ENCODE peak calls at places on chromosome 20, in nine cellular contexts. B is IMR-90, I is BE2C, Y is PC-3, D is BJ, F is psoas muscle, A is K562, H is brain microvascular endothelial cell, S is ovary. J is an unnamed sample. For H3K27me3, the result is how much of the 10 kb centered on the place peaks cover.

GRCh38 chr20:45358282-45359068 is 4.5 kb upstream of the SYS1 start:
- DNase-seq in D (peak), B (peak), Y (no peak), I (no peak), H (peak), F (peak), S (peak), A (peak), J (no peak)

GRCh38 chr20:53677447-53678314 is 84.0 kb upstream of the ZNF217 start:
- DNase-seq in H (no peak), D (no peak), S (no peak), Y (no peak), F (no peak), B (peak), I (peak), A (peak), J (peak)

GRCh38 chr20:2751868-2752630 is 48.4 kb downstream of the CPXM1 start:
- DNase-seq in A (peak), H (no peak), S (peak), Y (peak), I (no peak), F (no peak), D (no peak), B (no peak), J (no peak)

GRCh38 chr20:36493013-36493800 is 48.1 kb upstream of the MYL9 start:
- DNase-seq in I (no peak), D (no peak), S (no peak), B (no peak), Y (peak), H (no peak), A (peak), F (no peak), J (peak)

GRCh38 chr20:10427060-10427692 is 6.8 kb downstream of the MKKS start:
- DNase-seq in B (peak), D (no peak), A (no peak), H (peak), F (peak), S (peak), Y (peak), I (peak), J (peak)

GRCh38 chr20:33812673-33813462 is 1.7 kb downstream of the CHMP4B start:
- DNase-seq in B (no peak), A (peak), Y (peak), F (no peak), H (no peak), I (no peak), S (no peak), D (no peak), J (no peak)

GRCh38 chr20:53691811-53692192 is 98.2 kb upstream of the ZNF217 start:
- DNase-seq in A (no peak), I (no peak), F (no peak), S (no peak), Y (no peak), D (no peak), H (no peak), B (no peak), J (no peak)

GRCh38 chr20:36460648-36461599 is 80.4 kb upstream of the MYL9 start:
- DNase-seq in H (peak), S (peak), F (peak), D (no peak), A (peak), I (peak), Y (peak), B (peak), J (peak)

GRCh38 chr20:13659288-13659687 is 20.6 kb upstream of the TASP1 start:
- DNase-seq in A (no peak), B (no peak), Y (no peak), H (no peak), I (no peak), D (no peak), F (no peak), S (no peak), J (no peak)

GRCh38 chr20:22217712-22218352 is 366.5 kb downstream of the FOXA2 start:
- DNase-seq in B (no peak), I (no peak), H (no peak), A (no peak), Y (no peak), F (peak), D (no peak), S (no peak), J (no peak)

GRCh38 chr20:36154696-36155628 is at the start of gene EPB41L1:
- DNase-seq in F (no peak), I (peak), Y (peak), S (no peak), H (no peak), D (no peak), A (no peak), B (no peak), J (peak)

GRCh38 chr20:23161244-23161875 is 75.2 kb upstream of the CD93 start:
- DNase-seq in S (no peak), F (no peak), Y (no peak), I (no peak), B (peak), D (no peak), H (peak), A (peak), J (no peak)

GRCh38 chr20:1087311-1087710 is 31.1 kb upstream of the PSMF1 start:
- DNase-seq in D (no peak), Y (no peak), B (no peak), S (no peak), F (no peak), H (no peak), I (no peak), A (no peak), J (peak)

GRCh38 chr20:764255-764654 is 4.0 kb downstream of the SLC52A3 start:
- DNase-seq in D (no peak), Y (no peak), A (no peak), H (no peak), F (no peak), S (no peak), B (no peak), I (no peak), J (no peak)

GRCh38 chr20:17909745-17910345 is 58.7 kb downstream of the SNX5 start:
- DNase-seq in D (no peak), H (no peak), F (no peak), S (no peak), I (no peak), B (no peak), Y (no peak), A (no peak), J (no peak)

GRCh38 chr20:49415664-49416044 is 66.8 kb downstream of the KCNB1 start:
- DNase-seq in S (no peak), D (no peak), H (no peak), Y (no peak), I (no peak), B (no peak), F (no peak), A (no peak), J (no peak)

GRCh38 chr20:992801-993535 is 9.1 kb downstream of the RSPO4 start:
- DNase-seq in D (no peak), Y (no peak), A (no peak), B (no peak), H (no peak), S (no peak), I (no peak), F (peak), J (no peak)

GRCh38 chr20:36149469-36149868 is 5.1 kb upstream of the EPB41L1 start:
- DNase-seq in H (no peak), I (no peak), F (peak), B (no peak), S (no peak), D (no peak), Y (no peak), A (no peak), J (no peak)

GRCh38 chr20:39381598-39381997 is 419.5 kb downstream of the DHX35 start:
- DNase-seq in D (no peak), I (no peak), F (no peak), A (no peak), B (no peak), H (no peak), S (no peak), Y (no peak), J (no peak)

GRCh38 chr20:33010133-33010504 is 2.6 kb downstream of the BPIFB2 start:
- DNase-seq in F (no peak), Y (no peak), I (no peak), D (no peak), B (no peak), A (no peak), S (no peak), H (no peak), J (no peak)

GRCh38 chr20:38833154-38833856 is 27.8 kb downstream of the PPP1R16B start:
- DNase-seq in S (no peak), B (no peak), A (no peak), Y (no peak), F (no peak), H (no peak), I (no peak), D (no peak), J (no peak)

GRCh38 chr20:22577515-22578220 is 6.7 kb downstream of the FOXA2 start:
- DNase-seq in H (no peak), A (no peak), D (no peak), Y (peak), S (no peak), B (no peak), I (no peak), F (no peak), J (no peak)

GRCh38 chr20:44616604-44616964 is 34.2 kb downstream of the PKIG start:
- DNase-seq in S (no peak), F (peak), I (no peak), D (no peak), H (no peak), A (peak), B (no peak), Y (no peak), J (no peak)

GRCh38 chr20:48538856-48539255 is 288.9 kb downstream of the PREX1 start:
- DNase-seq in H (no peak), F (no peak), I (no peak), D (no peak), S (no peak), B (no peak), Y (peak), A (no peak), J (no peak)

GRCh38 chr20:13183005-13183404 is 38.1 kb upstream of the ISM1 start:
- DNase-seq in B (no peak), A (no peak), S (no peak), H (no peak), Y (no peak), I (no peak), D (no peak), F (no peak), J (no peak)

GRCh38 chr20:45919951-45920794 is 8.2 kb upstream of the PLTP start:
- DNase-seq in F (peak), A (no peak), B (peak), D (no peak), S (peak), I (no peak), H (peak), Y (no peak), J (peak)

GRCh38 chr20:42635699-42636411 is 553.9 kb downstream of the PTPRT start:
- DNase-seq in A (no peak), S (no peak), I (no peak), Y (no peak), B (no peak), F (no peak), D (no peak), H (no peak), J (no peak)

GRCh38 chr20:54479138-54479906 is 3.9 kb downstream of the DOK5 start:
- DNase-seq in I (no peak), H (no peak), F (no peak), S (no peak), Y (peak), B (peak), A (no peak), D (no peak), J (no peak)

GRCh38 chr20:45545754-45546453 is 1.3 kb downstream of the EPPIN start:
- DNase-seq in Y (peak), F (no peak), S (no peak), I (no peak), D (no peak), H (peak), B (peak), A (peak), J (no peak)

GRCh38 chr20:47857994-47858557 is 72.8 kb upstream of the SULF2 start:
- DNase-seq in F (no peak), B (no peak), D (no peak), H (no peak), S (peak), A (no peak), Y (no peak), I (no peak), J (no peak)

GRCh38 chr20:37856932-37857660 is 45.8 kb upstream of the VSTM2L start:
- DNase-seq in F (no peak), D (peak), H (peak), S (no peak), Y (peak), B (peak), A (no peak), I (no peak), J (no peak)

GRCh38 chr20:56439784-56440291 is 27.8 kb downstream of the CASS4 start:
- DNase-seq in F (no peak), S (peak), D (peak), A (no peak), Y (no peak), I (no peak), H (peak), B (peak), J (no peak)

GRCh38 chr20:1330075-1330830 is 1.3 kb upstream of the SDCBP2 start:
- DNase-seq in B (no peak), H (no peak), I (no peak), Y (peak), A (no peak), F (peak), S (no peak), D (no peak), J (no peak)

GRCh38 chr20:45911486-45912343 is at the start of gene PLTP:
- DNase-seq in B (peak), I (peak), Y (peak), S (peak), H (peak), F (peak), A (no peak), D (no peak), J (peak)

GRCh38 chr20:1998715-1999114 is 4.9 kb upstream of the PDYN start:
- DNase-seq in H (no peak), A (no peak), I (no peak), B (no peak), F (no peak), Y (no peak), S (no peak), D (no peak), J (no peak)

DNA sequence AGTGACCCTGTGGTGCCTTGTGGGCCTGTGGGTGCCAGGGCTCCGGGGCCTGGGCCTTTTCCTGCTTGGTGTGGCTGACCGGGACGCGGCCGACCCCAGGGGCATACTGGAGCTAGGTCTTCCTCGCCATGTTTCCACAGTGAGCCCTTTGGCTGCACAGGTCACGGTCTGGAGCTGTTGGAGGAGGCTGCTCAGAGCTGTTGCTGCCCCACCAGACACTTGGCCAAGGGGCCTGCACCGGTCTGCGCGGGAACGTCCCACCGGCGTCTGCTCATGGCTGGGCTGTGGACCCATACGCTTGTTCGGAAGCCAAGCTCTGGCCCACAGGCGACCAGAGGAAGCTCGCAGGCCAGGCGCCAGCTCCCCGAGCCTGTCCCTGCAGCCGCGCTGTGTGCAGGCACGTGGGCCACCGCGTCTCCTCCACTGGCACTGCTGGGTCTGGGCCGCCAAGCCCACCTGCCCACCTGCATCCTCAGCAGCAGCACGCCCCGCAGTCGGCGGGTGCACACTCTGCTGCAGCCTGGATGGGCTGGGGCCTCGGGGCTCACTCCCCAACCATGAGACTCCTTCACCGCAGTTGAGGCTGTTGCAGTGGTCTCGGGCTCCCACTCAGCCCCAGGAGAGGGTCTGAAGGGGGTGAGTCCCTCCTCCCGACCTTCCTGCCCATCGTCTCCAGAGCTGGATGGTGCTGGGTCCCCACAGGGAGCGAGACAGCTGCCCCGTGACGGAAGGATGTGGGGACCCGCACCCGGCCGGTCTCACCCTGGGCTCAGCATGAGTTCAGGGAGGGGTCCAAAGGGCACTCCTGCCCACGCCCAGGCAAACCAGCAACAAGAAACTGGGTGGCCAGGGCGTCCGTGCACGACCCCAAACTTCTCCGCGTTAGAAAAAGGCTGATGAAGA is 15.5 kb upstream of the TCFL5 start:
- DNase-seq in S (peak), A (no peak), I (peak), F (peak), Y (no peak), B (no peak), D (no peak), H (peak), J (no peak)
- TF ChIP-seq CTCF in S (no peak), A (no peak), I (no peak), F (no peak), Y (no peak), B (no peak), D (no peak), H (no peak), J (no peak)

DNA sequence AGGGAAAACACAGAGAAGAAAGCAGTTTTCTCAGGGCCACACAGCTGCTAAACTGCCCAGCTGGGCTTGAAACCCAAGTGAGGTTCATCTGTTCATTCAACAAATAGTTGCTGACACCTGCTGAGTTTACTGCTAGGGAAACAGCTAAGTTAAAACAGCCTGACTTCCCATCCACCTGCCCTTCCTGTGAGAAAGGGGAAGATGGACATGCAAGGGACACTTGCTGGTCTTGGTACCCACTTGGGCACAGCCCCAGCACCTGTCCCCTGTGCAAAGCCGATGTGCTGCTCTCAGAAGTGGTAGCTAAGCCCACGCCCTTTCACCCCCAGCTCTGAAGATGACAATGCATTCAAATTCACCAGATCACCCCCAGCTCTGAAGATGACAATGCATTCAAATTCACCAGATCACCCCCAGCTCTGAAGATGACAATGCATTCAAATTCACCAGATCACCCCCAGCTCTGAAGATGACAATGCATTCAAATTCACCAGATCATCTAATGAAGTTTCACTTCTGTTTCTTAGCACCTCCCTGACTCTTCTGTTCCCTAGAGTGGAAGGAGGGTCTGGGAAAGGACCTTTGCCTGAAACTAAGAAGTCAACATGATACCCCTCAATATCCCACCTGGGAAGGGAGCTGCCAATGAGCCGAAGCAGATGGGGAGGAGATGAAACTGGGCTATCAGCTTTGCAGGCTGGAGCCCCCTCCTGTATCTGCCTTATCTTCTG is 46.0 kb upstream of the TOP1 start:
- DNase-seq in A (no peak), B (no peak), F (no peak), Y (no peak), H (no peak), D (no peak), S (no peak), I (no peak), J (no peak)
- H3K4me3 ChIP-seq in A (no peak), B (no peak), F (no peak), Y (no peak), H (no peak), D (no peak), S (no peak), I (no peak), J (no peak)

GRCh38 chr20:25632940-25633790 is 9.4 kb upstream of the NANP start:
- DNase-seq in A (no peak), I (no peak), H (no peak), F (no peak), S (no peak), B (peak), Y (peak), D (peak), J (no peak)
- H3K27me3 ChIP-seq in A (under half), I (under half), H (under half), F (under half), S (under half), B (under half), Y (under half), D (under half), J (under half)

DNA sequence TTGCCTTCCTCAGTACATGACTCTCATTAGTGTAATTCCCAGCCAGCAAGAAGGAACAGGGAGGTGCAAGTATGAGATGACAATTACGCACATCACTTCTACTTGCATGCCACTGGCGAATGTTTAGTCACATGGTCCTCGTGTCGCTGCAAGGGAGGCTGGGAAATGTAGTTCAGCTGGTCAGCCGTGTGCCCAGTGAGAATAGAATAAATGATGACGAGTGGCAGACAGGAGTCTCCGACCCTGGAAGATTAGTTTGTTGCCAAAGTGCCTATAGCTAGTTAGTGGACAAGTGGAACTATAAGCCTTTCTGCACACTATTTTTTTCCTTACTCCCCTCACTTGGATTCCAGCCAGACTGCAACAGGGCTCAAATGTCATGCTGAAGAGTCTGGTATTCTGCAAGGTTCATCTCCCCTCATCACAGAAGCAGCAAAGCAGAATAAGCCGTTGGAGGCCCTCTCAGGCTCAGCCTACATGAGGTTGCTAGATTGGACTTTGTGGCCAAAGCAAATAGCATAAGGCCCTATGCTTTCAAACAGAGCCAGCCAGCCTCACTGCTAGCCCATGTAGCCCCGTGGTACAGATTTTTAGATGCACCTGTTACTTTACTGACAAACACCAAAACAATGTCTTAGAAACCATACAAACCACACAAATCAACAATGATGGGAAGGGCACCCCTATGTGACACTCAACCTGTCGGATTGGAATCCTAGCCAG is 9.7 kb downstream of the LINC00237 start:
- DNase-seq in D (no peak), A (peak), Y (peak), H (peak), I (peak), S (no peak), F (no peak), B (peak), J (no peak)
- TF ChIP-seq CTCF in D (no peak), A (no peak), Y (no peak), H (no peak), I (no peak), S (no peak), F (no peak), B (no peak), J (no peak)

GRCh38 chr20:6735913-6736845 is 31.3 kb upstream of the BMP2 start:
- DNase-seq in D (no peak), I (no peak), A (no peak), F (no peak), B (no peak), S (no peak), Y (no peak), H (peak), J (no peak)

GRCh38 chr20:6733965-6734364 is 33.5 kb upstream of the BMP2 start:
- DNase-seq in A (no peak), H (no peak), D (no peak), S (no peak), B (no peak), I (no peak), Y (no peak), F (no peak), J (no peak)

GRCh38 chr20:6731951-6732580 is 35.4 kb upstream of the BMP2 start:
- DNase-seq in D (no peak), Y (no peak), I (no peak), B (no peak), A (no peak), H (no peak), F (peak), S (peak), J (no peak)

GRCh38 chr20:6730929-6731328 is 36.6 kb upstream of the BMP2 start:
- DNase-seq in I (no peak), D (no peak), F (no peak), B (no peak), S (no peak), H (no peak), Y (no peak), A (no peak), J (no peak)
- H3K4me3 ChIP-seq in I (no peak), D (no peak), F (no peak), B (no peak), S (no peak), H (no peak), Y (no peak), A (no peak), J (no peak)

GRCh38 chr20:57576942-57577550 is 16.1 kb downstream of the PCK1 start:
- DNase-seq in S (no peak), F (no peak), H (no peak), A (no peak), Y (no peak), D (no peak), B (no peak), I (no peak), J (no peak)
- H3K27me3 ChIP-seq in S (under half), F (half or more), H (under half), A (under half), Y (half or more), D (under half), B (under half), I (under half), J (under half)